ENCODE peak calls at places on chromosomes 6 and 20, in six cellular contexts. C is ovary, A is SK-N-SH, J is transverse colon, O is HepG2, D is suprapubic skin. I is an unnamed sample.

GRCh38 chr6:96942676-96943075 is 18.1 kb downstream of the KLHL32 start:
- DNase-seq in O (no peak), C (no peak), J (no peak), A (no peak), D (no peak), I (no peak)

GRCh38 chr6:112760831-112761230 is 413.7 kb downstream of the RFPL4B start:
- DNase-seq in J (no peak), D (no peak), A (no peak), O (no peak), C (no peak), I (no peak)

GRCh38 chr6:70502484-70502883 is 64.2 kb upstream of the SDHAF4 start:
- DNase-seq in C (no peak), D (no peak), A (no peak), O (no peak), J (no peak), I (no peak)

GRCh38 chr20:48556956-48557355 is 270.8 kb downstream of the PREX1 start:
- DNase-seq in C (no peak), O (no peak), J (no peak), D (no peak), A (peak; percentile 57), I (no peak)

GRCh38 chr6:140572129-140572528 is 1197.7 kb upstream of the CITED2 start:
- DNase-seq in A (no peak), O (no peak), C (no peak), D (no peak), J (no peak), I (no peak)

GRCh38 chr6:158205220-158205944 is 37.2 kb downstream of the GTF2H5 start:
- DNase-seq in A (no peak), D (no peak), C (no peak), O (peak; percentile 65), J (no peak), I (peak; percentile 40)

GRCh38 chr20:420721-421574 is 12.8 kb downstream of the RBCK1 start:
- DNase-seq in C (no peak), D (no peak), J (peak; percentile 92), O (no peak), A (peak; percentile 80), I (peak; percentile 57)

GRCh38 chr6:2552648-2553154 is 198.0 kb downstream of the MYLK4 start:
- DNase-seq in J (no peak), C (no peak), O (no peak), A (no peak), D (no peak), I (no peak)

GRCh38 chr6:69044534-69044933 is 409.5 kb downstream of the ADGRB3 start:
- DNase-seq in D (no peak), A (no peak), C (no peak), O (no peak), J (no peak), I (no peak)

GRCh38 chr6:107709341-107709740 is 114.8 kb downstream of the SCML4 start:
- DNase-seq in A (no peak), J (no peak), C (no peak), O (no peak), D (no peak), I (no peak)

GRCh38 chr20:56513096-56513806 is 11.3 kb upstream of the FAM209A start:
- DNase-seq in D (no peak), A (no peak), O (no peak), C (no peak), J (no peak), I (no peak)

GRCh38 chr20:1888796-1889463 is 6.3 kb upstream of the SIRPA start:
- DNase-seq in J (no peak), D (no peak), A (no peak), C (no peak), O (peak; percentile 60), I (no peak)

GRCh38 chr6:108589244-108589730 is 28.6 kb downstream of the FOXO3 start:
- DNase-seq in D (peak; percentile 91), O (peak; percentile 15), J (peak; percentile 83), C (no peak), A (peak; percentile 36), I (peak; percentile 85)

GRCh38 chr6:30213999-30214982 is 1.1 kb upstream of the TRIM26 start:
- DNase-seq in D (peak; percentile 93), A (peak; percentile 84), O (peak; percentile 66), C (peak; percentile 86), J (peak; percentile 91), I (peak; percentile 88)

GRCh38 chr6:111027219-111027618 is 45.4 kb downstream of the RPF2 start:
- DNase-seq in D (no peak), C (no peak), A (no peak), J (no peak), O (no peak), I (no peak)

GRCh38 chr6:38187285-38187684 is 367.8 kb downstream of the ZFAND3 start:
- DNase-seq in D (no peak), J (no peak), A (no peak), O (no peak), C (no peak), I (no peak)

GRCh38 chr6:167846997-167847606 is 20.4 kb downstream of the AFDN start:
- DNase-seq in O (no peak), J (no peak), C (no peak), A (no peak), D (no peak), I (no peak)

GRCh38 chr6:155141002-155141401 is 122.8 kb upstream of the CLDN20 start:
- DNase-seq in J (no peak), C (no peak), A (no peak), D (no peak), O (no peak), I (no peak)

GRCh38 chr6:81838031-81838430 is 85.5 kb upstream of the TENT5A start:
- DNase-seq in D (no peak), A (peak; percentile 31), C (no peak), O (peak; percentile 67), J (no peak), I (no peak)

GRCh38 chr6:52157301-52157930 is 28.8 kb upstream of the IL17A start:
- DNase-seq in J (no peak), A (no peak), D (no peak), C (no peak), O (no peak), I (no peak)

DNA sequence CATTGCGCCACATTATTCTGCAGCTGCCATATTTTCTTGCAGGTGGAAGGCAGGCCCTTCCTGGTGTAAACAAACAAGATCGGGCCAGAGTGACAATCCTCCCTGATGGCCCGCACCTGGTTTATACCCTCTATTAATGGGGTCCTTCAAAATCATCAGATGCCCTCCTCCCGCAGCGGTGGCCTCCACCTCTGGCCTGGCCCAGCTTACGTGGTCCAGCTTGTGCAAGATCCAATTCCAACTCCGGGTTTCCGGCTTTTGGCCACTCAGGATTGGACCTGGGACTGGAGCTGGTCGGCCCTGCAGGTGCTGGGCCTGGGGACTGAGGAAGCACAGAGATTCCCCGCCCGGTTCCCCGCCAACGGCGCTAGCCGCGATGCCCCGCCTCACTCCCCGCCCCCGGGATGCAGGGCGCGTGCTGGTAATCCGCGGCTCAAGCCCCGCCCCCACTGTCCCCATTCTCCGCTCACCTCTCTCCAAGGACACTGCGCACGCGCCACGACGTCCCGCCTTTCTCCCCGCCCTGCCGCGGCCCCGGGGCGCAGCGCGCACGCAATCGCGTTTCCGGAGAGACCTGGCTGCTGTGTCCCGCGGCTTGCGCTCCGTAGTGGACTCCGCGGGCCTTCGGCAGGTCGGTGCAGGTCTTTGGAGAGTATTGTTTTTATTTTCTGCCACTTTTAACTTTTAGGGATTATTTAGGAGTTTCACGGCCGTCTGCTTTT is at the start of gene TMEM14B:
- DNase-seq in A (peak; percentile 99), C (peak; percentile 100), J (peak; percentile 100), O (peak; percentile 97), D (peak; percentile 100), I (peak; percentile 100)
- TF ChIP-seq EP300 in A (no peak), C (no peak), J (peak; percentile 1), O (no peak), D (no peak), I (no peak)

DNA sequence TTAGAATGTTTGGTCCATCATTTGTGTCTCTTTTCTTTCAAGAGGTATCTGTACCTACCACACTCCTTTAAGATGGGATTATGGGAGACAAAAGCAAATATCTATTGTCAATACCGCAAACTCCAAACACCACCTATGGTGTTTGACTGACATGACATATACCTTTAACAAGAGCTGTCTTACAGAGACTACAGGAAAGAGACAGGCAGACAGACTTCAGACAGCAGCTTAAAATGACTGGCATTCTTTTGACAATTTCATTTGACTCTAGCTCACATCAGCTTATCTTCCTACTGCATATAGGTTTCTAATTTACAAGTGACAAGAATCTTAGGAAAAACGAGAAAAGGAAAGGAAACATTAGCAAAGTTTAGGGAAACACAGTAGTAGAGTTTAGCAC is 256.0 kb upstream of the TFAP2D start:
- DNase-seq in D (no peak), O (no peak), A (no peak), C (no peak), J (no peak), I (no peak)
- TF ChIP-seq EP300 in D (no peak), O (no peak), A (no peak), C (no peak), J (no peak), I (no peak)

GRCh38 chr6:75376347-75377024 is 91.9 kb upstream of the TMEM30A start:
- DNase-seq in C (no peak), A (no peak), D (no peak), J (no peak), O (no peak), I (no peak)

GRCh38 chr6:75379536-75379935 is 94.9 kb upstream of the TMEM30A start:
- DNase-seq in D (no peak), A (no peak), J (no peak), O (no peak), C (no peak), I (no peak)

GRCh38 chr6:75374913-75375530 is 90.4 kb upstream of the TMEM30A start:
- DNase-seq in A (no peak), J (no peak), C (no peak), D (no peak), O (no peak), I (no peak)

GRCh38 chr6:75378101-75378500 is 93.5 kb upstream of the TMEM30A start:
- DNase-seq in O (no peak), C (no peak), A (no peak), J (no peak), D (no peak), I (no peak)

GRCh38 chr6:75377386-75377785 is 92.8 kb upstream of the TMEM30A start:
- DNase-seq in A (no peak), J (no peak), D (no peak), O (no peak), C (no peak), I (no peak)
- TF ChIP-seq EP300 in A (no peak), J (no peak), D (no peak), O (no peak), C (no peak), I (no peak)

GRCh38 chr20:11271319-11271718 is 597.5 kb upstream of the JAG1 start:
- DNase-seq in J (no peak), A (peak; percentile 11), O (peak; percentile 30), D (no peak), C (no peak), I (no peak)
- TF ChIP-seq EP300 in J (no peak), A (no peak), O (no peak), D (no peak), C (no peak), I (no peak)